ENCODE peak calls at places on chromosomes 4 and X, in six cellular contexts. M is SW480, W is cortex of kidney, P is heart left ventricle, U is head of caudate nucleus, Z is small intestine. F is an unnamed sample.

GRCh38 chr4:129231907-129232626 is 136.1 kb downstream of the C4orf33 start:
- DNase-seq in Z (no peak), P (no peak), W (no peak), M (no peak), U (no peak), F (no peak)

GRCh38 chr4:121796283-121796682 is 4.8 kb upstream of the EXOSC9 start:
- DNase-seq in W (no peak), Z (no peak), M (no peak), U (no peak), P (no peak), F (no peak)

GRCh38 chr4:48910511-48910910 is 3.9 kb upstream of the OCIAD2 start:
- DNase-seq in U (no peak), Z (no peak), M (peak), W (no peak), P (no peak), F (no peak)

GRCh38 chrX:118383120-118383519 is 37.2 kb downstream of the WDR44 start:
- DNase-seq in P (no peak), Z (no peak), U (no peak), M (no peak), W (no peak), F (no peak)

GRCh38 chr4:137394000-137394399 is 138.3 kb downstream of the PCDH18 start:
- DNase-seq in M (no peak), P (no peak), Z (no peak), U (no peak), W (no peak), F (no peak)

GRCh38 chr4:98804403-98804802 is 124.5 kb downstream of the EIF4E start:
- DNase-seq in P (no peak), W (no peak), M (no peak), Z (no peak), U (no peak), F (no peak)

GRCh38 chr4:168098257-168098717 is 6.0 kb downstream of the ANXA10 start:
- DNase-seq in P (no peak), M (no peak), W (no peak), Z (peak), U (no peak), F (no peak)

GRCh38 chr4:99811117-99811516 is 5.5 kb upstream of the DAPP1 start:
- DNase-seq in M (no peak), U (no peak), P (no peak), Z (no peak), W (no peak), F (no peak)

GRCh38 chr4:157291071-157291470 is 70.5 kb downstream of the GRIA2 start:
- DNase-seq in W (no peak), P (no peak), U (no peak), Z (no peak), M (no peak), F (peak)

GRCh38 chr4:30718021-30718888 is 1.9 kb upstream of the PCDH7 start:
- DNase-seq in M (no peak), W (no peak), U (peak), P (peak), Z (no peak), F (no peak)

GRCh38 chr4:80462537-80463207 is 127.1 kb downstream of the CFAP299 start:
- DNase-seq in U (no peak), W (no peak), M (no peak), Z (peak), P (no peak), F (no peak)

GRCh38 chrX:45537936-45538335 is 337.3 kb upstream of the DIPK2B start:
- DNase-seq in U (no peak), W (no peak), M (no peak), P (no peak), Z (no peak), F (no peak)

GRCh38 chr4:15339732-15340131 is 88.1 kb upstream of the C1QTNF7 start:
- DNase-seq in P (no peak), M (no peak), W (no peak), Z (no peak), U (no peak), F (no peak)

GRCh38 chr4:7234355-7235029 is 42.2 kb downstream of the SORCS2 start:
- DNase-seq in P (no peak), Z (no peak), U (no peak), W (no peak), M (no peak), F (no peak)

GRCh38 chr4:52983563-52984303 is 121.6 kb downstream of the RASL11B start:
- DNase-seq in U (no peak), Z (peak), W (no peak), M (peak), P (no peak), F (peak)

GRCh38 chrX:47380268-47380667 is 9.9 kb downstream of the ZNF157 start:
- DNase-seq in Z (peak), U (no peak), M (peak), W (no peak), P (no peak), F (peak)

GRCh38 chr4:140697709-140698560 is 58.2 kb downstream of the TBC1D9 start:
- DNase-seq in M (no peak), U (no peak), Z (no peak), P (no peak), W (no peak), F (no peak)